ENCODE peak calls at places on chromosome 10, in four cellular contexts. One of them, this sample, is unnamed.
A peak's percentile ranks its signal among the peaks of the same experiment; 100 is the strongest.

GRCh38 chr10:48884337-48885045 is 55.1 kb downstream of the LRRC18 start:
- DNase-seq in K562: no peak
- DNase-seq in H1: peak; percentile 11
- DNase-seq in HCT116: no peak
- DNase-seq in this sample: no peak

GRCh38 chr10:2968401-2968800 is 98.9 kb upstream of the PFKP start:
- DNase-seq in K562: no peak
- DNase-seq in H1: no peak
- DNase-seq in HCT116: no peak
- DNase-seq in this sample: no peak

GRCh38 chr10:122264442-122264841 is 6.7 kb upstream of the BTBD16 start:
- DNase-seq in K562: no peak
- DNase-seq in H1: no peak
- DNase-seq in HCT116: no peak
- DNase-seq in this sample: no peak

GRCh38 chr10:103618027-103618385 is 124.5 kb downstream of the NEURL1 start:
- DNase-seq in K562: no peak
- DNase-seq in H1: no peak
- DNase-seq in HCT116: no peak
- DNase-seq in this sample: no peak

GRCh38 chr10:44911081-44911540 is at the start of gene TMEM72:
- DNase-seq in K562: peak; percentile 65
- DNase-seq in H1: peak; percentile 54
- DNase-seq in HCT116: no peak
- DNase-seq in this sample: peak; percentile 27

GRCh38 chr10:114550756-114551290 is 107.3 kb downstream of the ABLIM1 start:
- DNase-seq in K562: no peak
- DNase-seq in H1: no peak
- DNase-seq in HCT116: peak; percentile 32
- DNase-seq in this sample: no peak

GRCh38 chr10:48604408-48605263 is at the start of gene ARHGAP22:
- DNase-seq in K562: peak; percentile 70
- DNase-seq in H1: peak; percentile 79
- DNase-seq in HCT116: no peak
- DNase-seq in this sample: peak; percentile 91

GRCh38 chr10:112535432-112536038 is 88.5 kb downstream of the VTI1A start:
- DNase-seq in K562: no peak
- DNase-seq in H1: no peak
- DNase-seq in HCT116: no peak
- DNase-seq in this sample: no peak

GRCh38 chr10:113007343-113007771 is 57.3 kb downstream of the TCF7L2 start:
- DNase-seq in K562: no peak
- DNase-seq in H1: no peak
- DNase-seq in HCT116: no peak
- DNase-seq in this sample: no peak

GRCh38 chr10:126702181-126702580 is 31.7 kb upstream of the C10orf90 start:
- DNase-seq in K562: no peak
- DNase-seq in H1: no peak
- DNase-seq in HCT116: no peak
- DNase-seq in this sample: no peak

GRCh38 chr10:47406548-47406869 is 22.4 kb upstream of the ZNF488 start:
- DNase-seq in K562: no peak
- DNase-seq in H1: no peak
- DNase-seq in HCT116: no peak
- DNase-seq in this sample: no peak

GRCh38 chr10:74991435-74991834 is 120.0 kb upstream of the SAMD8 start:
- DNase-seq in K562: peak; percentile 68
- DNase-seq in H1: no peak
- DNase-seq in HCT116: peak; percentile 50
- DNase-seq in this sample: peak; percentile 17

GRCh38 chr10:62278461-62278910 is 9.8 kb upstream of the RTKN2 start:
- DNase-seq in K562: no peak
- DNase-seq in H1: no peak
- DNase-seq in HCT116: no peak
- DNase-seq in this sample: no peak

GRCh38 chr10:70562036-70562710 is 40.4 kb downstream of the PRF1 start:
- DNase-seq in K562: no peak
- DNase-seq in H1: no peak
- DNase-seq in HCT116: no peak
- DNase-seq in this sample: peak; percentile 89

GRCh38 chr10:3446233-3446632 is 273.7 kb upstream of the PITRM1 start:
- DNase-seq in K562: no peak
- DNase-seq in H1: no peak
- DNase-seq in HCT116: no peak
- DNase-seq in this sample: no peak

GRCh38 chr10:11546581-11546980 is 64.9 kb downstream of the USP6NL start:
- DNase-seq in K562: no peak
- DNase-seq in H1: no peak
- DNase-seq in HCT116: no peak
- DNase-seq in this sample: no peak

GRCh38 chr10:131615150-131615549 is 285.7 kb upstream of the PPP2R2D start:
- DNase-seq in K562: no peak
- DNase-seq in H1: no peak
- DNase-seq in HCT116: no peak
- DNase-seq in this sample: no peak

GRCh38 chr10:52864459-52865106 is 92.0 kb upstream of the MBL2 start:
- DNase-seq in K562: no peak
- DNase-seq in H1: no peak
- DNase-seq in HCT116: no peak
- DNase-seq in this sample: no peak

GRCh38 chr10:76432274-76433012 is 1001.0 kb downstream of the LRMDA start:
- DNase-seq in K562: no peak
- DNase-seq in H1: no peak
- DNase-seq in HCT116: no peak
- DNase-seq in this sample: peak; percentile 18

GRCh38 chr10:125064681-125065492 is 95.5 kb downstream of the CTBP2 start:
- DNase-seq in K562: no peak
- DNase-seq in H1: no peak
- DNase-seq in HCT116: peak; percentile 79
- DNase-seq in this sample: no peak

GRCh38 chr10:32957341-32958084 is 517 bp downstream of the ITGB1 start:
- DNase-seq in K562: peak; percentile 50
- DNase-seq in H1: peak; percentile 73
- DNase-seq in HCT116: no peak
- DNase-seq in this sample: peak; percentile 82

GRCh38 chr10:131398166-131398565 is 86.6 kb upstream of the TCERG1L start:
- DNase-seq in K562: no peak
- DNase-seq in H1: no peak
- DNase-seq in HCT116: no peak
- DNase-seq in this sample: no peak

GRCh38 chr10:26410356-26410755 is 27.8 kb upstream of the APBB1IP start:
- DNase-seq in K562: no peak
- DNase-seq in H1: no peak
- DNase-seq in HCT116: no peak
- DNase-seq in this sample: no peak

GRCh38 chr10:70462349-70462984 is 16.1 kb upstream of the PALD1 start:
- DNase-seq in K562: no peak
- DNase-seq in H1: no peak
- DNase-seq in HCT116: peak; percentile 56
- DNase-seq in this sample: peak; percentile 68

GRCh38 chr10:15367296-15367830 is 3.7 kb downstream of the FAM171A1 start:
- DNase-seq in K562: no peak
- DNase-seq in H1: no peak
- DNase-seq in HCT116: no peak
- DNase-seq in this sample: no peak

GRCh38 chr10:90204956-90205695 is 503.7 kb downstream of the KIF20B start:
- DNase-seq in K562: no peak
- DNase-seq in H1: no peak
- DNase-seq in HCT116: no peak
- DNase-seq in this sample: no peak

GRCh38 chr10:3469639-3470020 is 297.0 kb upstream of the PITRM1 start:
- DNase-seq in K562: no peak
- DNase-seq in H1: no peak
- DNase-seq in HCT116: no peak
- DNase-seq in this sample: no peak

GRCh38 chr10:125515571-125515970 is 167.4 kb downstream of the TEX36 start:
- DNase-seq in K562: no peak
- DNase-seq in H1: no peak
- DNase-seq in HCT116: no peak
- DNase-seq in this sample: no peak

GRCh38 chr10:129922598-129923123 is 41.4 kb downstream of the EBF3 start:
- DNase-seq in K562: no peak
- DNase-seq in H1: no peak
- DNase-seq in HCT116: no peak
- DNase-seq in this sample: no peak

GRCh38 chr10:80518807-80519360 is 18.8 kb upstream of the SH2D4B start:
- DNase-seq in K562: no peak
- DNase-seq in H1: no peak
- DNase-seq in HCT116: no peak
- DNase-seq in this sample: no peak

GRCh38 chr10:3852147-3852904 is 67.3 kb upstream of the KLF6 start:
- DNase-seq in K562: peak; percentile 71
- DNase-seq in H1: no peak
- DNase-seq in HCT116: peak; percentile 99
- DNase-seq in this sample: no peak

GRCh38 chr10:47299611-47299988 is 397 bp upstream of the GDF10 start:
- DNase-seq in K562: no peak
- DNase-seq in H1: no peak
- DNase-seq in HCT116: no peak
- DNase-seq in this sample: no peak

GRCh38 chr10:8044908-8045727 is 9.4 kb upstream of the GATA3 start:
- DNase-seq in K562: no peak
- DNase-seq in H1: peak; percentile 76
- DNase-seq in HCT116: no peak
- DNase-seq in this sample: peak; percentile 87
- TF ChIP-seq JUND in K562: no peak
- TF ChIP-seq JUND in H1: no peak
- TF ChIP-seq JUND in HCT116: no peak
- TF ChIP-seq JUND in this sample: no peak

GRCh38 chr10:31320598-31321211 is 1.7 kb downstream of the ZEB1 start:
- DNase-seq in K562: peak; percentile 16
- DNase-seq in H1: peak; percentile 47
- DNase-seq in HCT116: no peak
- DNase-seq in this sample: peak; percentile 64

GRCh38 chr10:31318854-31319601 is at the start of gene ZEB1:
- DNase-seq in K562: peak; percentile 94
- DNase-seq in H1: peak; percentile 80
- DNase-seq in HCT116: peak; percentile 91
- DNase-seq in this sample: peak; percentile 94

GRCh38 chr10:31321396-31321941 is 2.5 kb downstream of the ZEB1 start:
- DNase-seq in K562: no peak
- DNase-seq in H1: no peak
- DNase-seq in HCT116: no peak
- DNase-seq in this sample: peak; percentile 5

GRCh38 chr10:31319602-31320178 is 674 bp downstream of the ZEB1 start:
- DNase-seq in K562: no peak
- DNase-seq in H1: no peak
- DNase-seq in HCT116: no peak
- DNase-seq in this sample: peak; percentile 66

GRCh38 chr10:31320179-31320597 is 1.2 kb downstream of the ZEB1 start:
- DNase-seq in K562: peak; percentile 18
- DNase-seq in H1: peak; percentile 64
- DNase-seq in HCT116: no peak
- DNase-seq in this sample: peak; percentile 59
- TF ChIP-seq YY1 in K562: no peak
- TF ChIP-seq YY1 in H1: no peak
- TF ChIP-seq YY1 in HCT116: no peak
- TF ChIP-seq YY1 in this sample: no peak

DNA sequence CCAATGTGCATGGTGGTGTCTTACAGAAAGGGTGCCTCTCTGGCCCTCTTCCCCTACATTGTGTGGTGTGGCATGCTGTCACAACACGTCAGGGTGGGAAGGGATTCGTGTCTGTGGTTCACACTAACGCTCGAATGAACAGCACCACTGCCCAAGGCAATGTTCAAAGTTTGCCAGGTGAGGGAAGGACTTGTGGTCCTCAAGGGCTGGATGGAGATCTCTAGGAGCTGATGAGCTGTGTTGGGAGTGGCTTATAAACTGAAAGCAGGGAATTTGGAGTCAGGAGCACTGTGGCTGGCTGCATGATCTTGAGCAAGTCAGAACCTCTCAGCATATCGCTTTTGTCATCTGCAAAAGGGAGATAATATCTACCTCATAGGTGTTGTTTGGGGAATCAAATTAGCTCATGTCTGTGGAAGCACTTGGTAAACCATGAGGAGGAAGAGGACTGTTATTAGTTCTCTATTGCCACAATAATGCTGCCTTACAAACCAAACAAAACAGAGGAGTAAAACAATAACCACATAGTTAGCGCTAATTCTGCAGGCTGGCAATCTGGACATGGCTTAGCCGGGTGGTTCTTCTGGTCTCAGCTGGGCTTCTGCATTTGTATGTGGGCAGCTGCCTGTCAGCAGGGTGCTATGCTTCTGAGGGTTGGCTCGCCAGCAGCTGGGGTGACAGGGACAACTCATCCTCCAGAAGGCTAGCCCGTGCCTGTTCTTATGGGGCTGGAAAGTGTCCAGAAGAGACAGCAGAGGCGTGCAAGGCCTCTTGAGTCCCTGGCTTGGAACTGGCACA is 22.9 kb upstream of the C10orf105 start:
- DNase-seq in K562: no peak
- DNase-seq in H1: no peak
- DNase-seq in HCT116: no peak
- DNase-seq in this sample: no peak
- TF ChIP-seq JUND in K562: no peak
- TF ChIP-seq JUND in H1: no peak
- TF ChIP-seq JUND in HCT116: no peak
- TF ChIP-seq JUND in this sample: no peak

DNA sequence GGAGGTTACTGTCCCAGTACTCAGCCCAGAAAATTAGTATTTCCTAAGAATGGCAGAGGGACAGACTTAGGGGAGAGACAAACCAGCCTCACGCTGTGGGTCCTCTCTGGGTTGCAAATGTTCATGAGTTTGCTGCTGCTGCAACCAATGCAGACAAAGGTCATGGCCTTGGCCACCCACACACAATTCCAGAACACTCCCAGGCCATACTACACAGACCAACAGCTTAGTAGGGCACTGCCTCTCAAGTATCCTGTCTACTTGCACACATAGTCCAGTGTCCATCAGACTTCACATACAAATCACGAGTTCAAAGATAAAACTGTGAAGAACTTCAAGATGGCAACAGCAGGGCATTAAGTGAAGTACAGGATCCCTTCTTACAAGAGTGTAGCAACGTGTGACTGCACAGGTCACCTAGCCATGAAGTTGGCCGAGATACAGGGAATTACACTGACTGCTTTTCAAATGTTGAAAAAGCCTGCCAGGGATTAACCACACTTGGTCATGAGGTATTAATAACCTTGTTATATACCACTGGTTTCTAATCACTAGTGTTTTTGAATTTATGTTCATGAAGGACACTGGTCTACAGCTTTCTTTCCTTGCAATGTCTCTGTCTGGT is 40.0 kb downstream of the ZNF33B start:
- DNase-seq in K562: no peak
- DNase-seq in H1: no peak
- DNase-seq in HCT116: no peak
- DNase-seq in this sample: no peak
- TF ChIP-seq YY1 in K562: no peak
- TF ChIP-seq YY1 in H1: no peak
- TF ChIP-seq YY1 in HCT116: no peak
- TF ChIP-seq YY1 in this sample: no peak